ENCODE peak calls at places on chromosomes 3 and 15, in eight cellular contexts. R is Caco-2, J is cardiac fibroblast, B is tibial nerve, S is prostate gland, K is choroid plexus epithelial cell, V is mucosa of descending colon, F is lower lobe of right lung. N is an unnamed sample.

GRCh38 chr15:66722757-66723540 is 20.9 kb downstream of the SMAD6 start:
- DNase-seq in R (no peak), J (no peak), B (no peak), S (no peak), K (no peak), V (no peak), F (no peak), N (no peak)

GRCh38 chr15:64574220-64574994 is 114.0 kb downstream of the ZNF609 start:
- DNase-seq in R (no peak), J (peak), B (no peak), S (no peak), K (peak), V (no peak), F (no peak), N (no peak)

GRCh38 chr3:2923390-2923789 is 186.8 kb downstream of the IL5RA start:
- DNase-seq in R (peak), J (no peak), B (no peak), S (no peak), K (no peak), V (no peak), F (no peak), N (no peak)

GRCh38 chr15:60620707-60621106 is 141.8 kb upstream of the ICE2 start:
- DNase-seq in R (no peak), J (no peak), B (no peak), S (peak), K (no peak), V (no peak), F (no peak), N (no peak)

GRCh38 chr3:65344846-65345245 is 657.0 kb upstream of the ADAMTS9 start:
- DNase-seq in R (no peak), J (no peak), B (no peak), S (no peak), K (no peak), V (no peak), F (no peak), N (no peak)

GRCh38 chr3:125013095-125013494 is 42.7 kb downstream of the HEG1 start:
- DNase-seq in R (no peak), J (no peak), B (no peak), S (no peak), K (no peak), V (no peak), F (no peak), N (no peak)

GRCh38 chr3:134212898-134213665 is 37.6 kb downstream of the RYK start:
- DNase-seq in R (peak), J (peak), B (peak), S (peak), K (peak), V (peak), F (peak), N (peak)

GRCh38 chr15:85419200-85419599 is 38.8 kb downstream of the AKAP13 start:
- DNase-seq in R (no peak), J (peak), B (no peak), S (no peak), K (no peak), V (no peak), F (no peak), N (no peak)

GRCh38 chr15:82272154-82272553 is 9.5 kb downstream of the SAXO2 start:
- DNase-seq in R (no peak), J (no peak), B (no peak), S (no peak), K (no peak), V (no peak), F (no peak), N (no peak)

GRCh38 chr3:107085261-107085660 is 292.0 kb upstream of the CCDC54 start:
- DNase-seq in R (no peak), J (peak), B (no peak), S (no peak), K (no peak), V (no peak), F (no peak), N (no peak)

GRCh38 chr3:189233225-189233858 is 61.6 kb downstream of the TPRG1 start:
- DNase-seq in R (peak), J (peak), B (peak), S (peak), K (peak), V (peak), F (peak), N (peak)

GRCh38 chr15:81747477-81747876 is 298.3 kb downstream of the MEX3B start:
- DNase-seq in R (no peak), J (no peak), B (no peak), S (no peak), K (no peak), V (no peak), F (no peak), N (no peak)

GRCh38 chr3:61894988-61895935 is 333.9 kb downstream of the PTPRG start:
- DNase-seq in R (peak), J (peak), B (peak), S (peak), K (peak), V (peak), F (no peak), N (no peak)

GRCh38 chr3:88059380-88060160 is 515 bp downstream of the ZNF654 start:
- DNase-seq in R (no peak), J (peak), B (no peak), S (peak), K (no peak), V (peak), F (no peak), N (no peak)

GRCh38 chr3:58216496-58217197 is 5.9 kb upstream of the DNASE1L3 start:
- DNase-seq in R (no peak), J (no peak), B (no peak), S (no peak), K (no peak), V (no peak), F (no peak), N (no peak)

GRCh38 chr15:87142096-87142495 is 1062.4 kb downstream of the AGBL1 start:
- DNase-seq in R (no peak), J (no peak), B (no peak), S (no peak), K (no peak), V (no peak), F (no peak), N (no peak)

GRCh38 chr3:111541911-111542483 is at the start of gene CD96:
- DNase-seq in R (no peak), J (peak), B (no peak), S (no peak), K (peak), V (peak), F (no peak), N (no peak)

GRCh38 chr15:64782751-64783150 is 7.4 kb upstream of the RBPMS2 start:
- DNase-seq in R (no peak), J (no peak), B (no peak), S (no peak), K (no peak), V (no peak), F (no peak), N (no peak)

GRCh38 chr15:67281714-67282113 is 27.1 kb downstream of the IQCH start:
- DNase-seq in R (no peak), J (no peak), B (no peak), S (no peak), K (no peak), V (no peak), F (no peak), N (no peak)

GRCh38 chr15:42065008-42065407 is 29.4 kb downstream of the PLA2G4D start:
- DNase-seq in R (no peak), J (no peak), B (no peak), S (no peak), K (no peak), V (no peak), F (no peak), N (no peak)

GRCh38 chr3:80338366-80338765 is 570.6 kb upstream of the ROBO1 start:
- DNase-seq in R (no peak), J (peak), B (no peak), S (no peak), K (peak), V (no peak), F (no peak), N (no peak)

GRCh38 chr3:52967398-52967797 is 70.0 kb upstream of the STIMATE start:
- DNase-seq in R (no peak), J (no peak), B (no peak), S (no peak), K (no peak), V (no peak), F (no peak), N (no peak)
- TF ChIP-seq CTCF in R (no peak), J (no peak), B (no peak), S (no peak), K (no peak), V (no peak), F (no peak), N (no peak)

GRCh38 chr3:47362704-47363103 is 18.1 kb upstream of the PTPN23 start:
- DNase-seq in R (no peak), J (peak), B (no peak), S (no peak), K (no peak), V (no peak), F (no peak), N (no peak)

GRCh38 chr3:47365213-47366153 is 15.3 kb upstream of the PTPN23 start:
- DNase-seq in R (no peak), J (peak), B (no peak), S (peak), K (peak), V (peak), F (no peak), N (no peak)

GRCh38 chr3:47367631-47368030 is 13.2 kb upstream of the PTPN23 start:
- DNase-seq in R (no peak), J (no peak), B (no peak), S (no peak), K (no peak), V (no peak), F (no peak), N (no peak)

GRCh38 chr3:47370887-47371697 is 9.7 kb upstream of the PTPN23 start:
- DNase-seq in R (no peak), J (no peak), B (no peak), S (no peak), K (peak), V (peak), F (no peak), N (no peak)

GRCh38 chr3:47366833-47367232 is 14.0 kb upstream of the PTPN23 start:
- DNase-seq in R (no peak), J (no peak), B (no peak), S (no peak), K (no peak), V (no peak), F (no peak), N (no peak)
- TF ChIP-seq CTCF in R (no peak), J (no peak), B (no peak), S (no peak), K (no peak), V (no peak), F (no peak), N (no peak)

GRCh38 chr15:72231066-72231846 is at the start of gene PKM:
- DNase-seq in R (peak), J (peak), B (peak), S (peak), K (peak), V (peak), F (peak), N (peak)
- TF ChIP-seq CTCF in R (no peak), J (no peak), B (peak), S (no peak), K (no peak), V (no peak), F (no peak), N (no peak)

GRCh38 chr15:80619677-80620076 is 75.4 kb upstream of the ABHD17C start:
- DNase-seq in R (peak), J (peak), B (no peak), S (no peak), K (peak), V (peak), F (no peak), N (no peak)
- TF ChIP-seq CTCF in R (no peak), J (no peak), B (no peak), S (no peak), K (peak), V (no peak), F (peak), N (no peak)

GRCh38 chr15:45126535-45127158 is 3.0 kb downstream of the DUOXA1 start:
- DNase-seq in R (peak), J (peak), B (no peak), S (peak), K (peak), V (peak), F (peak), N (no peak)
- TF ChIP-seq CTCF in R (peak), J (peak), B (peak), S (no peak), K (peak), V (peak), F (peak), N (peak)

DNA sequence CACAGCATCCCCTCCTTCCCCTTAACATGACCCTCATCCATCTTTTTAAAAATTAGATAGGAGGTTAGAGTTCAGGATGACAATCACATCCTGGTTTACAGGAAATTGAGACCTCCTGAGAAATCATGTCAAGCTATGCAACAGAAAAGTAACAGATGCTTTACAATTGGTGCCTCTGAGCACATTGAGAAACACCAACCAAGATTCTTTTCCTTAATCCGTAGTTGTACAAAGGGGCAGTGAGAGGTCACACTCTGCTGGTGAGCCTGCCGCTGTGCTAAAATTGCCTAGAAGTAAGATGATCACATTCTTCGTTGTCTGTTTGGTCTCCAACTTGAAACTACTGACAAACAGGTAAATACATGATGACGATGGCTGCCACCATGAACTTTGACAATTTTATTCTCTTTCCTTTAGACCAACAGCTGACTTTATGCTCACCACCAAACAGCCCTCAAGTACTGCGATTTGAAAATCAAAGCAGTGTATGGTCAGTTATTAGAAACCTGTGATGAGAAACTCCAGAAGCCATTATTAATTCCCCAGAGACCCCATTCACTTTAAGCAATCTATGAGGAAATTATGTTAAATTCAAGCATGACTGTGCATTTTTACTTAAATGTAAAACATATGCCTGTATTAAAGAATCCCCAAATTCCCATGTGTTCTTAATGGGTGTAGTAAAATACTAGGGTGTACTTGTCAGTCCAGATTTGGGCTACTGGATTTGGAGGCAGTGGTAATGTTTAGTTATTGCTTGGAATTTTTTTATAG is 210.7 kb upstream of the UBE2E1 start:
- DNase-seq in R (no peak), J (peak), B (no peak), S (no peak), K (peak), V (no peak), F (no peak), N (no peak)
- TF ChIP-seq CTCF in R (no peak), J (peak), B (no peak), S (no peak), K (peak), V (no peak), F (no peak), N (no peak)

GRCh38 chr15:48406911-48407310 is 75.7 kb downstream of the DUT start:
- DNase-seq in R (no peak), J (no peak), B (no peak), S (no peak), K (no peak), V (no peak), F (no peak), N (no peak)
- TF ChIP-seq CTCF in R (no peak), J (peak), B (no peak), S (no peak), K (peak), V (no peak), F (no peak), N (peak)

GRCh38 chr15:92449476-92449875 is 55.8 kb downstream of the ST8SIA2 start:
- DNase-seq in R (no peak), J (no peak), B (no peak), S (no peak), K (peak), V (no peak), F (no peak), N (no peak)

GRCh38 chr15:92444631-92445030 is 51.0 kb downstream of the ST8SIA2 start:
- DNase-seq in R (no peak), J (no peak), B (no peak), S (no peak), K (no peak), V (no peak), F (no peak), N (no peak)

GRCh38 chr15:92451225-92451825 is 57.6 kb downstream of the ST8SIA2 start:
- DNase-seq in R (no peak), J (no peak), B (no peak), S (no peak), K (peak), V (no peak), F (no peak), N (no peak)

GRCh38 chr15:92452143-92452542 is 58.5 kb downstream of the ST8SIA2 start:
- DNase-seq in R (no peak), J (no peak), B (no peak), S (no peak), K (no peak), V (no peak), F (no peak), N (no peak)

GRCh38 chr15:92448370-92448769 is 54.7 kb downstream of the ST8SIA2 start:
- DNase-seq in R (no peak), J (no peak), B (no peak), S (no peak), K (no peak), V (no peak), F (no peak), N (no peak)
- TF ChIP-seq CTCF in R (no peak), J (no peak), B (no peak), S (no peak), K (no peak), V (no peak), F (no peak), N (no peak)

DNA sequence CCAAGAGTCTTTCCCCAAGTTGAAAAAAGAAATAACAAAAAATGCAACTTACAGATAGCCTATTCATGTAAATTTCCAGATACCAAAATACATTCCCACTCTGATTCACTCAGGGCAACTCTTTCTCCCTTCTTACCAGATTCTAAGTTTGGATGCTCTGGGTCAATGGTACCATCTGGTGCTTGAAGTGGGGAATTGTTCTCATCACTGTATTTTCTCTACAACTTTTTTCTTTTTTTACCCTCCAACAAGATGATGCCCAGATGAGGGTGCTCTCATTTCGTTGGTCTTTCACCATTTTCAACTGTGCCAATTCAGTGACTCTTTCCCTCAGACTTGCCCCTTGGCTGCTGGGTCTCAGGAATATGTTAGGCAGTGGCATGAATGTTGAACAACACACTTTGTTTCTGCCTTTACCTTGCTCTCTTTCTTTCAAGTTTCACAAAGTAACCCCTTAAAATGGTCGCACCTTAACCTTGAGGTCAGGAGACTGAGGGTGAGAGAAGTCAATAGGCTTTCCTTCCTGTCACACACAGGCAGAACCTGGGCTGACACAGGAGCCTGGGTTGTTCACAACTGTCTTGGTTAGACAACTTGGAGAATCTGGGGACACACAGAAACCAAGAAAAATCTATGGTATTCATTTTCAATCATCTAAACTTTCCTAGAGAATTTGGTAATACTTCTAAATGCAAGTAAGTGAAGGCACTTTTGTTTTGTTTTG is 330.7 kb upstream of the SLCO3A1 start:
- DNase-seq in R (no peak), J (peak), B (no peak), S (no peak), K (no peak), V (no peak), F (no peak), N (no peak)
- TF ChIP-seq CTCF in R (no peak), J (peak), B (no peak), S (no peak), K (no peak), V (no peak), F (peak), N (no peak)